ENCODE peak calls at places on chromosome 22, in four cellular contexts. R is ureter, M is RPMI8226, B is NCI-H510A treated with DMSO at 0.1 percent for 48 hours. V is an unnamed sample.

GRCh38 chr22:49368221-49368975 is 459.3 kb downstream of the BRD1 start:
- DNase-seq in R (peak), M (no peak), B (no peak), V (no peak)

GRCh38 chr22:16774911-16775529 is 50.2 kb downstream of the XKR3 start:
- DNase-seq in R (no peak), M (no peak), B (no peak), V (no peak)

GRCh38 chr22:24128631-24129601 is 52.4 kb upstream of the SUSD2 start:
- DNase-seq in R (no peak), M (peak), B (peak), V (no peak)

GRCh38 chr22:50532353-50532700 is 2.5 kb upstream of the TYMP start:
- DNase-seq in R (no peak), M (no peak), B (no peak), V (no peak)

GRCh38 chr22:26431151-26431995 is 2.3 kb downstream of the ASPHD2 start:
- DNase-seq in R (no peak), M (peak), B (no peak), V (no peak)

GRCh38 chr22:27801197-27801615 is 350 bp downstream of the MN1 start:
- DNase-seq in R (no peak), M (no peak), B (no peak), V (no peak)

GRCh38 chr22:17222503-17222902 is 3.3 kb upstream of the ADA2 start:
- DNase-seq in R (no peak), M (no peak), B (no peak), V (no peak)

GRCh38 chr22:27730649-27731433 is 70.7 kb downstream of the MN1 start:
- DNase-seq in R (no peak), M (no peak), B (no peak), V (no peak)

GRCh38 chr22:48827904-48828555 is 999.6 kb downstream of the BRD1 start:
- DNase-seq in R (no peak), M (no peak), B (no peak), V (no peak)

GRCh38 chr22:46355369-46355995 is 20.0 kb downstream of the TRMU start:
- DNase-seq in R (peak), M (peak), B (peak), V (no peak)

GRCh38 chr22:46036558-46037408 is 59.8 kb upstream of the WNT7B start:
- DNase-seq in R (no peak), M (peak), B (no peak), V (no peak)

GRCh38 chr22:38180841-38181452 is 683 bp downstream of the PLA2G6 start:
- DNase-seq in R (peak), M (peak), B (no peak), V (no peak)

GRCh38 chr22:45640941-45641621 is 30.6 kb upstream of the ATXN10 start:
- DNase-seq in R (no peak), M (no peak), B (no peak), V (no peak)

GRCh38 chr22:46100401-46101105 is 49.8 kb upstream of the PPARA start:
- DNase-seq in R (no peak), M (no peak), B (no peak), V (no peak)

GRCh38 chr22:43289976-43290663 is 53.1 kb downstream of the SCUBE1 start:
- DNase-seq in R (no peak), M (peak), B (peak), V (no peak)

GRCh38 chr22:25627271-25627848 is 62.9 kb downstream of the GRK3 start:
- DNase-seq in R (no peak), M (no peak), B (peak), V (peak)

GRCh38 chr22:37218771-37219411 is 6.6 kb upstream of the SSTR3 start:
- DNase-seq in R (no peak), M (peak), B (no peak), V (no peak)

GRCh38 chr22:37953062-37953436 is 352 bp downstream of the C22orf23 start:
- DNase-seq in R (no peak), M (no peak), B (no peak), V (no peak)

GRCh38 chr22:22818861-22819855 is 68.5 kb upstream of the IGLL5 start:
- DNase-seq in R (no peak), M (no peak), B (peak), V (peak)

GRCh38 chr22:20238567-20239062 is 29.5 kb downstream of the RTN4R start:
- DNase-seq in R (no peak), M (peak), B (peak), V (no peak)

GRCh38 chr22:35589071-35589735 is 27.9 kb downstream of the MB start:
- DNase-seq in R (peak), M (no peak), B (no peak), V (no peak)

GRCh38 chr22:19626042-19626560 is 88.2 kb upstream of the SEPTIN5 start:
- DNase-seq in R (no peak), M (no peak), B (no peak), V (no peak)

GRCh38 chr22:20786048-20786447 is 12.1 kb downstream of the SERPIND1 start:
- DNase-seq in R (no peak), M (no peak), B (no peak), V (no peak)

GRCh38 chr22:43491737-43492136 is 79.9 kb downstream of the MPPED1 start:
- DNase-seq in R (no peak), M (no peak), B (no peak), V (no peak)